ENCODE peak calls at places on chromosomes 16 and 17, in nine cellular contexts. One of them, this sample, is unnamed.

GRCh38 chr16:19429271-19429670 is 11.6 kb downstream of the TMC5 start:
- DNase-seq in substantia nigra: no peak
- DNase-seq in progenitor cell of endocrine pancreas: no peak
- DNase-seq in stimulated activated CD4-positive, alpha-beta T cell treated with anti-CD3 and anti-CD28 coated beads, Interleukin-1b, Interleukin-23, amount 100 ng/mL, for 24 hours: no peak
- DNase-seq in adrenal gland: no peak
- DNase-seq in KG1: no peak
- DNase-seq in glutamatergic neuron: no peak
- DNase-seq in non-pigmented ciliary epithelial cell: no peak
- DNase-seq in NCI-H2107: no peak
- DNase-seq in this sample: no peak

GRCh38 chr16:21101631-21102420 is 48.8 kb downstream of the DNAH3 start:
- DNase-seq in substantia nigra: peak; percentile 1
- DNase-seq in glutamatergic neuron: peak; percentile 58
- DNase-seq in stimulated activated CD4-positive, alpha-beta T cell treated with anti-CD3 and anti-CD28 coated beads, Interleukin-1b, Interleukin-23, amount 100 ng/mL, for 24 hours: peak; percentile 12
- DNase-seq in adrenal gland: peak; percentile 31
- DNase-seq in progenitor cell of endocrine pancreas: no peak
- DNase-seq in non-pigmented ciliary epithelial cell: no peak
- DNase-seq in KG1: no peak
- DNase-seq in NCI-H2107: no peak
- DNase-seq in this sample: no peak

GRCh38 chr16:54194008-54194731 is 92.4 kb downstream of the IRX3 start:
- DNase-seq in stimulated activated CD4-positive, alpha-beta T cell treated with anti-CD3 and anti-CD28 coated beads, Interleukin-1b, Interleukin-23, amount 100 ng/mL, for 24 hours: no peak
- DNase-seq in NCI-H2107: peak; percentile 12
- DNase-seq in adrenal gland: peak; percentile 32
- DNase-seq in non-pigmented ciliary epithelial cell: peak; percentile 5
- DNase-seq in substantia nigra: peak; percentile 81
- DNase-seq in progenitor cell of endocrine pancreas: no peak
- DNase-seq in KG1: no peak
- DNase-seq in glutamatergic neuron: no peak
- DNase-seq in this sample: no peak

GRCh38 chr17:17385502-17385901 is 82.3 kb downstream of the NT5M start:
- DNase-seq in substantia nigra: peak; percentile 66
- DNase-seq in KG1: no peak
- DNase-seq in progenitor cell of endocrine pancreas: no peak
- DNase-seq in stimulated activated CD4-positive, alpha-beta T cell treated with anti-CD3 and anti-CD28 coated beads, Interleukin-1b, Interleukin-23, amount 100 ng/mL, for 24 hours: no peak
- DNase-seq in non-pigmented ciliary epithelial cell: no peak
- DNase-seq in adrenal gland: no peak
- DNase-seq in NCI-H2107: no peak
- DNase-seq in glutamatergic neuron: peak; percentile 85
- DNase-seq in this sample: no peak

GRCh38 chr17:3788200-3788599 is 12.8 kb downstream of the ITGAE start:
- DNase-seq in KG1: no peak
- DNase-seq in stimulated activated CD4-positive, alpha-beta T cell treated with anti-CD3 and anti-CD28 coated beads, Interleukin-1b, Interleukin-23, amount 100 ng/mL, for 24 hours: no peak
- DNase-seq in non-pigmented ciliary epithelial cell: no peak
- DNase-seq in glutamatergic neuron: no peak
- DNase-seq in substantia nigra: no peak
- DNase-seq in NCI-H2107: no peak
- DNase-seq in adrenal gland: no peak
- DNase-seq in progenitor cell of endocrine pancreas: no peak
- DNase-seq in this sample: no peak

GRCh38 chr17:73255671-73256181 is 6.0 kb downstream of the CPSF4L start:
- DNase-seq in substantia nigra: peak; percentile 47
- DNase-seq in progenitor cell of endocrine pancreas: peak; percentile 56
- DNase-seq in adrenal gland: no peak
- DNase-seq in NCI-H2107: no peak
- DNase-seq in stimulated activated CD4-positive, alpha-beta T cell treated with anti-CD3 and anti-CD28 coated beads, Interleukin-1b, Interleukin-23, amount 100 ng/mL, for 24 hours: peak; percentile 19
- DNase-seq in non-pigmented ciliary epithelial cell: no peak
- DNase-seq in glutamatergic neuron: peak; percentile 84
- DNase-seq in KG1: peak; percentile 15
- DNase-seq in this sample: peak; percentile 68

GRCh38 chr17:18257268-18257681 is 1.3 kb downstream of the FLII start:
- DNase-seq in KG1: no peak
- DNase-seq in glutamatergic neuron: no peak
- DNase-seq in adrenal gland: no peak
- DNase-seq in NCI-H2107: no peak
- DNase-seq in stimulated activated CD4-positive, alpha-beta T cell treated with anti-CD3 and anti-CD28 coated beads, Interleukin-1b, Interleukin-23, amount 100 ng/mL, for 24 hours: peak; percentile 21
- DNase-seq in non-pigmented ciliary epithelial cell: no peak
- DNase-seq in substantia nigra: no peak
- DNase-seq in progenitor cell of endocrine pancreas: no peak
- DNase-seq in this sample: no peak

GRCh38 chr16:79411805-79412204 is 188.7 kb downstream of the MAF start:
- DNase-seq in NCI-H2107: no peak
- DNase-seq in adrenal gland: no peak
- DNase-seq in KG1: no peak
- DNase-seq in progenitor cell of endocrine pancreas: no peak
- DNase-seq in substantia nigra: no peak
- DNase-seq in non-pigmented ciliary epithelial cell: no peak
- DNase-seq in glutamatergic neuron: no peak
- DNase-seq in stimulated activated CD4-positive, alpha-beta T cell treated with anti-CD3 and anti-CD28 coated beads, Interleukin-1b, Interleukin-23, amount 100 ng/mL, for 24 hours: no peak
- DNase-seq in this sample: no peak

GRCh38 chr16:89395150-89396142 is 94.9 kb downstream of the ANKRD11 start:
- DNase-seq in NCI-H2107: peak; percentile 27
- DNase-seq in glutamatergic neuron: no peak
- DNase-seq in substantia nigra: peak; percentile 85
- DNase-seq in KG1: no peak
- DNase-seq in progenitor cell of endocrine pancreas: no peak
- DNase-seq in adrenal gland: peak; percentile 98
- DNase-seq in non-pigmented ciliary epithelial cell: peak; percentile 93
- DNase-seq in stimulated activated CD4-positive, alpha-beta T cell treated with anti-CD3 and anti-CD28 coated beads, Interleukin-1b, Interleukin-23, amount 100 ng/mL, for 24 hours: no peak
- DNase-seq in this sample: no peak

GRCh38 chr17:61551255-61551742 is 39.7 kb downstream of the NACA2 start:
- DNase-seq in adrenal gland: no peak
- DNase-seq in non-pigmented ciliary epithelial cell: no peak
- DNase-seq in substantia nigra: no peak
- DNase-seq in NCI-H2107: no peak
- DNase-seq in KG1: peak; percentile 23
- DNase-seq in stimulated activated CD4-positive, alpha-beta T cell treated with anti-CD3 and anti-CD28 coated beads, Interleukin-1b, Interleukin-23, amount 100 ng/mL, for 24 hours: no peak
- DNase-seq in progenitor cell of endocrine pancreas: no peak
- DNase-seq in glutamatergic neuron: no peak
- DNase-seq in this sample: no peak

GRCh38 chr16:74874912-74875311 is 100.3 kb upstream of the FA2H start:
- DNase-seq in substantia nigra: no peak
- DNase-seq in stimulated activated CD4-positive, alpha-beta T cell treated with anti-CD3 and anti-CD28 coated beads, Interleukin-1b, Interleukin-23, amount 100 ng/mL, for 24 hours: no peak
- DNase-seq in non-pigmented ciliary epithelial cell: no peak
- DNase-seq in progenitor cell of endocrine pancreas: no peak
- DNase-seq in adrenal gland: no peak
- DNase-seq in KG1: no peak
- DNase-seq in NCI-H2107: no peak
- DNase-seq in glutamatergic neuron: no peak
- DNase-seq in this sample: no peak

GRCh38 chr17:6632530-6632929 is 8.0 kb downstream of the KIAA0753 start:
- DNase-seq in NCI-H2107: no peak
- DNase-seq in non-pigmented ciliary epithelial cell: no peak
- DNase-seq in adrenal gland: no peak
- DNase-seq in stimulated activated CD4-positive, alpha-beta T cell treated with anti-CD3 and anti-CD28 coated beads, Interleukin-1b, Interleukin-23, amount 100 ng/mL, for 24 hours: no peak
- DNase-seq in substantia nigra: no peak
- DNase-seq in progenitor cell of endocrine pancreas: no peak
- DNase-seq in glutamatergic neuron: no peak
- DNase-seq in KG1: no peak
- DNase-seq in this sample: no peak

GRCh38 chr16:49682577-49683165 is 173.2 kb downstream of the ZNF423 start:
- DNase-seq in KG1: no peak
- DNase-seq in progenitor cell of endocrine pancreas: no peak
- DNase-seq in adrenal gland: no peak
- DNase-seq in stimulated activated CD4-positive, alpha-beta T cell treated with anti-CD3 and anti-CD28 coated beads, Interleukin-1b, Interleukin-23, amount 100 ng/mL, for 24 hours: no peak
- DNase-seq in non-pigmented ciliary epithelial cell: no peak
- DNase-seq in substantia nigra: no peak
- DNase-seq in NCI-H2107: no peak
- DNase-seq in glutamatergic neuron: no peak
- DNase-seq in this sample: no peak

GRCh38 chr17:34665803-34666763 is 86.7 kb downstream of the TMEM132E start:
- DNase-seq in stimulated activated CD4-positive, alpha-beta T cell treated with anti-CD3 and anti-CD28 coated beads, Interleukin-1b, Interleukin-23, amount 100 ng/mL, for 24 hours: no peak
- DNase-seq in NCI-H2107: peak; percentile 41
- DNase-seq in glutamatergic neuron: no peak
- DNase-seq in progenitor cell of endocrine pancreas: no peak
- DNase-seq in adrenal gland: no peak
- DNase-seq in substantia nigra: no peak
- DNase-seq in non-pigmented ciliary epithelial cell: no peak
- DNase-seq in KG1: no peak
- DNase-seq in this sample: peak; percentile 49

GRCh38 chr16:29806641-29807425 is 504 bp downstream of the MAZ start:
- DNase-seq in stimulated activated CD4-positive, alpha-beta T cell treated with anti-CD3 and anti-CD28 coated beads, Interleukin-1b, Interleukin-23, amount 100 ng/mL, for 24 hours: no peak
- DNase-seq in substantia nigra: no peak
- DNase-seq in KG1: no peak
- DNase-seq in non-pigmented ciliary epithelial cell: no peak
- DNase-seq in progenitor cell of endocrine pancreas: no peak
- DNase-seq in glutamatergic neuron: peak; percentile 68
- DNase-seq in adrenal gland: peak; percentile 66
- DNase-seq in NCI-H2107: peak; percentile 65
- DNase-seq in this sample: no peak

GRCh38 chr17:80113033-80113484 is 11.7 kb downstream of the GAA start:
- DNase-seq in stimulated activated CD4-positive, alpha-beta T cell treated with anti-CD3 and anti-CD28 coated beads, Interleukin-1b, Interleukin-23, amount 100 ng/mL, for 24 hours: no peak
- DNase-seq in substantia nigra: no peak
- DNase-seq in KG1: no peak
- DNase-seq in non-pigmented ciliary epithelial cell: no peak
- DNase-seq in NCI-H2107: no peak
- DNase-seq in glutamatergic neuron: no peak
- DNase-seq in adrenal gland: peak; percentile 13
- DNase-seq in progenitor cell of endocrine pancreas: no peak
- DNase-seq in this sample: no peak

GRCh38 chr17:73476890-73477350 is 165.1 kb upstream of the CDC42EP4 start:
- DNase-seq in substantia nigra: no peak
- DNase-seq in non-pigmented ciliary epithelial cell: no peak
- DNase-seq in glutamatergic neuron: no peak
- DNase-seq in adrenal gland: no peak
- DNase-seq in KG1: no peak
- DNase-seq in stimulated activated CD4-positive, alpha-beta T cell treated with anti-CD3 and anti-CD28 coated beads, Interleukin-1b, Interleukin-23, amount 100 ng/mL, for 24 hours: no peak
- DNase-seq in progenitor cell of endocrine pancreas: no peak
- DNase-seq in NCI-H2107: no peak
- DNase-seq in this sample: peak; percentile 53

GRCh38 chr17:20071824-20072691 is 62.9 kb downstream of the SPECC1 start:
- DNase-seq in substantia nigra: no peak
- DNase-seq in progenitor cell of endocrine pancreas: no peak
- DNase-seq in non-pigmented ciliary epithelial cell: no peak
- DNase-seq in NCI-H2107: no peak
- DNase-seq in KG1: no peak
- DNase-seq in stimulated activated CD4-positive, alpha-beta T cell treated with anti-CD3 and anti-CD28 coated beads, Interleukin-1b, Interleukin-23, amount 100 ng/mL, for 24 hours: no peak
- DNase-seq in adrenal gland: no peak
- DNase-seq in glutamatergic neuron: no peak
- DNase-seq in this sample: no peak

GRCh38 chr17:78430892-78431691 is 52.6 kb downstream of the PGS1 start:
- DNase-seq in adrenal gland: no peak
- DNase-seq in non-pigmented ciliary epithelial cell: no peak
- DNase-seq in KG1: no peak
- DNase-seq in NCI-H2107: no peak
- DNase-seq in substantia nigra: no peak
- DNase-seq in stimulated activated CD4-positive, alpha-beta T cell treated with anti-CD3 and anti-CD28 coated beads, Interleukin-1b, Interleukin-23, amount 100 ng/mL, for 24 hours: no peak
- DNase-seq in progenitor cell of endocrine pancreas: no peak
- DNase-seq in glutamatergic neuron: no peak
- DNase-seq in this sample: no peak

GRCh38 chr17:6910987-6911603 is 79.6 kb upstream of the TEKT1 start:
- DNase-seq in KG1: no peak
- DNase-seq in glutamatergic neuron: no peak
- DNase-seq in adrenal gland: no peak
- DNase-seq in NCI-H2107: no peak
- DNase-seq in stimulated activated CD4-positive, alpha-beta T cell treated with anti-CD3 and anti-CD28 coated beads, Interleukin-1b, Interleukin-23, amount 100 ng/mL, for 24 hours: no peak
- DNase-seq in non-pigmented ciliary epithelial cell: no peak
- DNase-seq in substantia nigra: no peak
- DNase-seq in progenitor cell of endocrine pancreas: no peak
- DNase-seq in this sample: no peak

GRCh38 chr16:27764869-27765675 is 215.1 kb downstream of the KATNIP start:
- DNase-seq in KG1: no peak
- DNase-seq in NCI-H2107: no peak
- DNase-seq in progenitor cell of endocrine pancreas: no peak
- DNase-seq in stimulated activated CD4-positive, alpha-beta T cell treated with anti-CD3 and anti-CD28 coated beads, Interleukin-1b, Interleukin-23, amount 100 ng/mL, for 24 hours: no peak
- DNase-seq in substantia nigra: no peak
- DNase-seq in glutamatergic neuron: no peak
- DNase-seq in adrenal gland: no peak
- DNase-seq in non-pigmented ciliary epithelial cell: no peak
- DNase-seq in this sample: peak; percentile 50

GRCh38 chr17:64622931-64623654 is 39.0 kb downstream of the SMURF2 start:
- DNase-seq in glutamatergic neuron: no peak
- DNase-seq in progenitor cell of endocrine pancreas: no peak
- DNase-seq in substantia nigra: no peak
- DNase-seq in adrenal gland: no peak
- DNase-seq in KG1: no peak
- DNase-seq in stimulated activated CD4-positive, alpha-beta T cell treated with anti-CD3 and anti-CD28 coated beads, Interleukin-1b, Interleukin-23, amount 100 ng/mL, for 24 hours: no peak
- DNase-seq in NCI-H2107: no peak
- DNase-seq in non-pigmented ciliary epithelial cell: peak; percentile 65
- DNase-seq in this sample: no peak

GRCh38 chr16:87199379-87199778 is 117.8 kb downstream of the C16orf95 start:
- DNase-seq in adrenal gland: no peak
- DNase-seq in progenitor cell of endocrine pancreas: no peak
- DNase-seq in NCI-H2107: no peak
- DNase-seq in stimulated activated CD4-positive, alpha-beta T cell treated with anti-CD3 and anti-CD28 coated beads, Interleukin-1b, Interleukin-23, amount 100 ng/mL, for 24 hours: no peak
- DNase-seq in substantia nigra: no peak
- DNase-seq in non-pigmented ciliary epithelial cell: no peak
- DNase-seq in glutamatergic neuron: no peak
- DNase-seq in KG1: no peak
- DNase-seq in this sample: no peak

GRCh38 chr16:82651921-82652601 is 25.3 kb downstream of the CDH13 start:
- DNase-seq in KG1: no peak
- DNase-seq in glutamatergic neuron: no peak
- DNase-seq in stimulated activated CD4-positive, alpha-beta T cell treated with anti-CD3 and anti-CD28 coated beads, Interleukin-1b, Interleukin-23, amount 100 ng/mL, for 24 hours: no peak
- DNase-seq in progenitor cell of endocrine pancreas: no peak
- DNase-seq in non-pigmented ciliary epithelial cell: no peak
- DNase-seq in adrenal gland: no peak
- DNase-seq in NCI-H2107: no peak
- DNase-seq in substantia nigra: no peak
- DNase-seq in this sample: no peak

GRCh38 chr17:64032081-64032480 is 11.6 kb upstream of the ICAM2 start:
- DNase-seq in progenitor cell of endocrine pancreas: no peak
- DNase-seq in glutamatergic neuron: no peak
- DNase-seq in stimulated activated CD4-positive, alpha-beta T cell treated with anti-CD3 and anti-CD28 coated beads, Interleukin-1b, Interleukin-23, amount 100 ng/mL, for 24 hours: no peak
- DNase-seq in KG1: no peak
- DNase-seq in substantia nigra: no peak
- DNase-seq in NCI-H2107: no peak
- DNase-seq in non-pigmented ciliary epithelial cell: no peak
- DNase-seq in adrenal gland: no peak
- DNase-seq in this sample: no peak

GRCh38 chr17:61230972-61231820 is 168.4 kb upstream of the TBX2 start:
- DNase-seq in adrenal gland: no peak
- DNase-seq in glutamatergic neuron: no peak
- DNase-seq in stimulated activated CD4-positive, alpha-beta T cell treated with anti-CD3 and anti-CD28 coated beads, Interleukin-1b, Interleukin-23, amount 100 ng/mL, for 24 hours: no peak
- DNase-seq in NCI-H2107: no peak
- DNase-seq in KG1: no peak
- DNase-seq in progenitor cell of endocrine pancreas: no peak
- DNase-seq in non-pigmented ciliary epithelial cell: no peak
- DNase-seq in substantia nigra: no peak
- DNase-seq in this sample: no peak

GRCh38 chr17:55710829-55711496 is 11.7 kb downstream of the TMEM100 start:
- DNase-seq in glutamatergic neuron: no peak
- DNase-seq in KG1: no peak
- DNase-seq in substantia nigra: no peak
- DNase-seq in non-pigmented ciliary epithelial cell: no peak
- DNase-seq in stimulated activated CD4-positive, alpha-beta T cell treated with anti-CD3 and anti-CD28 coated beads, Interleukin-1b, Interleukin-23, amount 100 ng/mL, for 24 hours: no peak
- DNase-seq in progenitor cell of endocrine pancreas: no peak
- DNase-seq in NCI-H2107: no peak
- DNase-seq in adrenal gland: peak; percentile 32
- DNase-seq in this sample: no peak

GRCh38 chr16:29760567-29761279 is 14.9 kb upstream of the C16orf54 start:
- DNase-seq in NCI-H2107: peak; percentile 84
- DNase-seq in KG1: no peak
- DNase-seq in stimulated activated CD4-positive, alpha-beta T cell treated with anti-CD3 and anti-CD28 coated beads, Interleukin-1b, Interleukin-23, amount 100 ng/mL, for 24 hours: no peak
- DNase-seq in adrenal gland: no peak
- DNase-seq in substantia nigra: no peak
- DNase-seq in glutamatergic neuron: no peak
- DNase-seq in progenitor cell of endocrine pancreas: no peak
- DNase-seq in non-pigmented ciliary epithelial cell: no peak
- DNase-seq in this sample: no peak

GRCh38 chr17:68356520-68356919 is 65.2 kb downstream of the ARSG start:
- DNase-seq in glutamatergic neuron: no peak
- DNase-seq in KG1: peak; percentile 56
- DNase-seq in substantia nigra: no peak
- DNase-seq in progenitor cell of endocrine pancreas: no peak
- DNase-seq in NCI-H2107: no peak
- DNase-seq in non-pigmented ciliary epithelial cell: peak; percentile 26
- DNase-seq in adrenal gland: no peak
- DNase-seq in stimulated activated CD4-positive, alpha-beta T cell treated with anti-CD3 and anti-CD28 coated beads, Interleukin-1b, Interleukin-23, amount 100 ng/mL, for 24 hours: peak; percentile 45
- DNase-seq in this sample: peak; percentile 84

GRCh38 chr16:23351360-23351759 is 49.3 kb downstream of the SCNN1B start:
- DNase-seq in progenitor cell of endocrine pancreas: no peak
- DNase-seq in NCI-H2107: no peak
- DNase-seq in adrenal gland: no peak
- DNase-seq in stimulated activated CD4-positive, alpha-beta T cell treated with anti-CD3 and anti-CD28 coated beads, Interleukin-1b, Interleukin-23, amount 100 ng/mL, for 24 hours: no peak
- DNase-seq in non-pigmented ciliary epithelial cell: no peak
- DNase-seq in KG1: no peak
- DNase-seq in glutamatergic neuron: no peak
- DNase-seq in substantia nigra: no peak
- DNase-seq in this sample: no peak

GRCh38 chr16:1308036-1308976 is 1.1 kb upstream of the UBE2I start:
- DNase-seq in adrenal gland: peak; percentile 63
- DNase-seq in NCI-H2107: no peak
- DNase-seq in non-pigmented ciliary epithelial cell: no peak
- DNase-seq in glutamatergic neuron: no peak
- DNase-seq in substantia nigra: no peak
- DNase-seq in KG1: no peak
- DNase-seq in stimulated activated CD4-positive, alpha-beta T cell treated with anti-CD3 and anti-CD28 coated beads, Interleukin-1b, Interleukin-23, amount 100 ng/mL, for 24 hours: no peak
- DNase-seq in progenitor cell of endocrine pancreas: no peak
- DNase-seq in this sample: no peak